ENCODE peak calls at places on chromosomes 6 and 20, in seven cellular contexts. Y, V, B, A, K, Q and E are unnamed samples.

GRCh38 chr20:35616465-35617396 is 1.1 kb downstream of the SPAG4 start:
- DNase-seq in Y (peak), V (peak), B (peak), A (peak), K (peak), Q (peak), E (peak)

GRCh38 chr6:112034236-112034990 is 19.5 kb upstream of the CCN6 start:
- DNase-seq in Y (no peak), V (no peak), B (no peak), A (no peak), K (no peak), Q (no peak), E (no peak)

GRCh38 chr6:41546866-41547798 is 951 bp downstream of the FOXP4 start:
- DNase-seq in Y (peak), V (no peak), B (peak), A (peak), K (peak), Q (peak), E (no peak)

GRCh38 chr6:165889636-165890403 is 226.8 kb upstream of the PDE10A start:
- DNase-seq in Y (peak), V (no peak), B (no peak), A (peak), K (no peak), Q (peak), E (no peak)

GRCh38 chr6:10429638-10430427 is 15.0 kb upstream of the TFAP2A start:
- DNase-seq in Y (peak), V (peak), B (no peak), A (peak), K (no peak), Q (peak), E (no peak)

GRCh38 chr6:111658445-111659154 is 52.9 kb upstream of the TRAF3IP2 start:
- DNase-seq in Y (no peak), V (no peak), B (no peak), A (peak), K (no peak), Q (no peak), E (peak)

GRCh38 chr6:117237561-117237960 is 27.8 kb upstream of the VGLL2 start:
- DNase-seq in Y (peak), V (no peak), B (no peak), A (no peak), K (no peak), Q (no peak), E (no peak)

GRCh38 chr20:63520594-63520938 is at the start of gene PPDPF:
- DNase-seq in Y (peak), V (no peak), B (peak), A (peak), K (peak), Q (no peak), E (no peak)

GRCh38 chr6:122154912-122155516 is 244.4 kb upstream of the HSF2 start:
- DNase-seq in Y (no peak), V (no peak), B (peak), A (peak), K (no peak), Q (peak), E (no peak)

GRCh38 chr6:128600397-128600951 is 80.1 kb upstream of the PTPRK start:
- DNase-seq in Y (peak), V (peak), B (no peak), A (peak), K (no peak), Q (peak), E (peak)

GRCh38 chr6:129016844-129017243 is 133.9 kb downstream of the LAMA2 start:
- DNase-seq in Y (no peak), V (no peak), B (no peak), A (no peak), K (no peak), Q (no peak), E (no peak)

GRCh38 chr6:21885532-21886089 is 292.1 kb downstream of the SOX4 start:
- DNase-seq in Y (peak), V (no peak), B (peak), A (peak), K (no peak), Q (no peak), E (peak)

GRCh38 chr6:151170622-151171246 is 69.0 kb upstream of the AKAP12 start:
- DNase-seq in Y (no peak), V (no peak), B (no peak), A (no peak), K (no peak), Q (no peak), E (no peak)

GRCh38 chr6:152356659-152357058 is 280.5 kb downstream of the SYNE1 start:
- DNase-seq in Y (peak), V (no peak), B (no peak), A (peak), K (no peak), Q (peak), E (no peak)

GRCh38 chr6:93417421-93417996 is 1.9 kb downstream of the EPHA7 start:
- DNase-seq in Y (peak), V (no peak), B (no peak), A (peak), K (peak), Q (no peak), E (no peak)

GRCh38 chr20:59039233-59039632 is 3.4 kb downstream of the PRELID3B start:
- DNase-seq in Y (no peak), V (no peak), B (no peak), A (peak), K (no peak), Q (no peak), E (no peak)

GRCh38 chr6:41156771-41157170 is 2.6 kb upstream of the TREML1 start:
- DNase-seq in Y (no peak), V (no peak), B (no peak), A (no peak), K (no peak), Q (no peak), E (no peak)

GRCh38 chr20:57500941-57501340 is 24.0 kb downstream of the CTCFL start:
- DNase-seq in Y (no peak), V (no peak), B (no peak), A (no peak), K (no peak), Q (no peak), E (no peak)

GRCh38 chr20:1062334-1063015 is 55.9 kb upstream of the PSMF1 start:
- DNase-seq in Y (no peak), V (no peak), B (no peak), A (no peak), K (peak), Q (peak), E (no peak)

GRCh38 chr20:46638367-46639274 is 12.6 kb downstream of the SLC13A3 start:
- DNase-seq in Y (no peak), V (no peak), B (no peak), A (no peak), K (no peak), Q (peak), E (no peak)

GRCh38 chr6:90502381-90502780 is 84.5 kb downstream of the MAP3K7 start:
- DNase-seq in Y (no peak), V (no peak), B (no peak), A (no peak), K (no peak), Q (no peak), E (no peak)

GRCh38 chr6:105014448-105014847 is 57.5 kb downstream of the LIN28B start:
- DNase-seq in Y (no peak), V (no peak), B (no peak), A (no peak), K (no peak), Q (peak), E (no peak)

GRCh38 chr20:1469925-1470571 is 3.4 kb upstream of the NSFL1C start:
- DNase-seq in Y (peak), V (peak), B (peak), A (peak), K (peak), Q (peak), E (peak)

DNA sequence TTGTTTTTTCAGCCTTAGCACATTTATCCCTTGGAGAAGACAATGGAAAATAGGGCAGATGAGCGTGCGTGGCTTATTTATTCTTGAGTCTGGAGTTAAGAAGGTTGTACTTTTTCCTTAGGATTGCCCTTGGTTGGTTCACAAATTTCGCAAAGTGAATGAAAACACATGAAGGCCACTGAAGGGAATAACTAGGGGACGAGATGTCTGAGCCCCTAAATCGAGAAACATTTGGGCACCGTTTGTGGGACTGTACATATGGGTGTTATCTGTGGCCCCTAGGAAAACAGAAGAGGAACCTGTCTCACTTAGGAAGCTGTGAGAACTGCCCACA is 19.4 kb upstream of the TRIM27 start:
- DNase-seq in Y (no peak), V (no peak), B (no peak), A (no peak), K (no peak), Q (no peak), E (no peak)
- H3K4me3 ChIP-seq in Y (peak), V (peak), B (peak), A (peak), K (no peak), Q (peak), E (peak)

DNA sequence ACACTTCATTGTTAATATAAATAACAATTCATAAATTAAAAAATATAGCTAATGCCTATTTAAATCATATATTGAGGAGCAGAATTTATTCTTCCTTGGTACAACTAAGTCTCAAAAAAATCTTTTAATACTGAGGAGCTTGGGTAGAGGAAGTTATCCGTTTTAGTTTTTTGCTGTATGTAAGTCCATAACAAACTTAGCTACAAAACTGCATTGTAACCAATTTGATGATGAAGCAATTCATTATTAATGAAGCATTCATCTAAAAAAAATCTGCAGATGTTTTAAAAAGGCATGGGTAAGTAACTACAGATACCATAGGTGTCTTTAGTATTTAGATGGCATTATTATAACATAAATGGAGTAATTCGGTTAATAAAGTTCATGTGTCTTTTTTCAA is 1.3 kb downstream of the KHDRBS2 start:
- DNase-seq in Y (no peak), V (no peak), B (no peak), A (no peak), K (no peak), Q (no peak), E (no peak)
- H3K4me3 ChIP-seq in Y (no peak), V (no peak), B (no peak), A (no peak), K (no peak), Q (peak), E (no peak)

GRCh38 chr6:108260126-108260808 is 573 bp downstream of the SNX3 start:
- DNase-seq in Y (peak), V (peak), B (peak), A (peak), K (peak), Q (peak), E (no peak)
- H3K4me3 ChIP-seq in Y (peak), V (peak), B (peak), A (peak), K (peak), Q (peak), E (peak)

DNA sequence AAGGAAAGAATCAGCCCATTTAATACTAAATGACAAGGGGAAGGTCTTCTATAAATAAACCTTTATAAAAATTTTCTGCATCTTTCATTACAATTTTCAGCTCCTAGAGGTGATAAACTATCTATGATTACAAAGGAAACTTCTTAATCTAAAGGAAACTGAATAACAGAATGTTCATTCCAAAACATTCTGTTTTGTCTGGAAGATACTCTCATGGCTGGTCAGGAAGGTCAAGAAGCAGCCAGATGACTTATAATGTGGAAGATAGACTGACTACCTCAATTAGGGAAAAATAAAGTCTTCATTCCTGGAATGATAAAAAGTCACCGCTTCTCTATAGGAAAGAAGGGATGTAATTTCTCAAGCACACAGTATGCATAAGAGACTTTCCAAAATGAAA is 131.3 kb downstream of the GMDS start:
- DNase-seq in Y (no peak), V (no peak), B (no peak), A (no peak), K (no peak), Q (no peak), E (no peak)
- H3K4me3 ChIP-seq in Y (no peak), V (no peak), B (no peak), A (no peak), K (no peak), Q (no peak), E (no peak)

DNA sequence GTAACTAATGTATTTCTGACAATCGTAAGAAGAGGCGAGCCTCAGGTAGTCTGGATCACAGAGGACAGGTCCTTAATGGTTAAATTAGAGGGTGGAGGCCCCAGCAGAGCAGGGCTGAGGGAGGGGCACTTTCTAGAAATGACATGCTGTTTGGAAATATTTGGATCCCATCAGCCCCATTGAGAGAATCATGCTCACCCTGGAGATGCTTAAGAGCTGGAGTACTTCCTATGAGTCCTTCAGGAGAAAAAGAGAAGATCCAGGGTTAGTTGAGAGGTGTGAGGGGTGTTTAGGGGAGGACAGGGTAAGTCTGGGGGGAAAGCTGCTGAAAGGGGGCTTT is 123.0 kb downstream of the TCP11 start:
- DNase-seq in Y (no peak), V (no peak), B (no peak), A (no peak), K (no peak), Q (no peak), E (no peak)
- H3K4me3 ChIP-seq in Y (no peak), V (no peak), B (peak), A (no peak), K (no peak), Q (no peak), E (no peak)

GRCh38 chr6:149049230-149049629 is 268.3 kb upstream of the TAB2 start:
- DNase-seq in Y (no peak), V (peak), B (no peak), A (peak), K (no peak), Q (no peak), E (no peak)

GRCh38 chr6:149046164-149046821 is 271.2 kb upstream of the TAB2 start:
- DNase-seq in Y (no peak), V (no peak), B (no peak), A (no peak), K (no peak), Q (no peak), E (no peak)

GRCh38 chr6:149045404-149045803 is 272.1 kb upstream of the TAB2 start:
- DNase-seq in Y (no peak), V (no peak), B (no peak), A (no peak), K (no peak), Q (peak), E (no peak)

GRCh38 chr6:149044394-149044965 is 273.0 kb upstream of the TAB2 start:
- DNase-seq in Y (no peak), V (no peak), B (no peak), A (no peak), K (no peak), Q (no peak), E (no peak)

GRCh38 chr6:149046822-149047246 is 270.7 kb upstream of the TAB2 start:
- DNase-seq in Y (no peak), V (no peak), B (no peak), A (no peak), K (no peak), Q (no peak), E (no peak)
- H3K4me3 ChIP-seq in Y (no peak), V (no peak), B (no peak), A (no peak), K (no peak), Q (peak), E (no peak)

DNA sequence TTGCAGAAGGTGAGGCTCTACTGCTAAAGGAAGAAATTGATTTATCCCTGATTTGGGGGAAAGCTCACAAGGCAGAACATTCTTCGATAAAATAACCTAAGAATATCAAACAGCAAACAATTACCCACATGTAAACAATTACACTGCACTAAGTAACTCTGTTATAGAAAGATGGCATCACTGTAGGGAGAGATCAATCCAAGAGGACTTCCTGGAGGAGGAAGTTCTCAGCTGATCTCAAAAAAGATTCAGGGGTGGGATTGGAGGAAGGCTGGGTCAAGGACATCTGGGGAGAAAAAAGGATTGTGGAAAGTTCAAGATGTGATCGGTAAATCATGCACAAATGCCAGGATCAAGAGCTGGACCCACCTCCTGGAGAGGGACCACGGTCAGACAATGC is 361.0 kb upstream of the SULF2 start:
- DNase-seq in Y (no peak), V (no peak), B (no peak), A (no peak), K (no peak), Q (no peak), E (no peak)
- H3K4me3 ChIP-seq in Y (no peak), V (no peak), B (no peak), A (no peak), K (no peak), Q (no peak), E (no peak)

GRCh38 chr6:35026434-35027222 is 114.5 kb downstream of the TCP11 start:
- DNase-seq in Y (no peak), V (peak), B (no peak), A (peak), K (no peak), Q (no peak), E (peak)

GRCh38 chr6:35025241-35026188 is 115.6 kb downstream of the TCP11 start:
- DNase-seq in Y (no peak), V (peak), B (no peak), A (no peak), K (no peak), Q (peak), E (no peak)

GRCh38 chr6:35023601-35024000 is 117.5 kb downstream of the TCP11 start:
- DNase-seq in Y (no peak), V (no peak), B (no peak), A (no peak), K (no peak), Q (no peak), E (no peak)

GRCh38 chr6:35023091-35023490 is 118.0 kb downstream of the TCP11 start:
- DNase-seq in Y (no peak), V (no peak), B (no peak), A (no peak), K (no peak), Q (no peak), E (no peak)

GRCh38 chr6:35024601-35025054 is 116.5 kb downstream of the TCP11 start:
- DNase-seq in Y (peak), V (peak), B (peak), A (peak), K (peak), Q (peak), E (peak)
- H3K4me3 ChIP-seq in Y (no peak), V (no peak), B (peak), A (no peak), K (no peak), Q (no peak), E (no peak)

GRCh38 chr6:34642427-34642826 is 54.1 kb downstream of the ILRUN start:
- DNase-seq in Y (no peak), V (no peak), B (no peak), A (no peak), K (no peak), Q (no peak), E (no peak)

GRCh38 chr6:34633256-34633655 is 63.3 kb downstream of the ILRUN start:
- DNase-seq in Y (no peak), V (no peak), B (no peak), A (no peak), K (no peak), Q (no peak), E (no peak)

GRCh38 chr6:34644716-34645115 is 51.9 kb downstream of the ILRUN start:
- DNase-seq in Y (no peak), V (no peak), B (no peak), A (peak), K (no peak), Q (no peak), E (no peak)

GRCh38 chr6:34633785-34634184 is 62.8 kb downstream of the ILRUN start:
- DNase-seq in Y (no peak), V (no peak), B (no peak), A (no peak), K (no peak), Q (no peak), E (no peak)

DNA sequence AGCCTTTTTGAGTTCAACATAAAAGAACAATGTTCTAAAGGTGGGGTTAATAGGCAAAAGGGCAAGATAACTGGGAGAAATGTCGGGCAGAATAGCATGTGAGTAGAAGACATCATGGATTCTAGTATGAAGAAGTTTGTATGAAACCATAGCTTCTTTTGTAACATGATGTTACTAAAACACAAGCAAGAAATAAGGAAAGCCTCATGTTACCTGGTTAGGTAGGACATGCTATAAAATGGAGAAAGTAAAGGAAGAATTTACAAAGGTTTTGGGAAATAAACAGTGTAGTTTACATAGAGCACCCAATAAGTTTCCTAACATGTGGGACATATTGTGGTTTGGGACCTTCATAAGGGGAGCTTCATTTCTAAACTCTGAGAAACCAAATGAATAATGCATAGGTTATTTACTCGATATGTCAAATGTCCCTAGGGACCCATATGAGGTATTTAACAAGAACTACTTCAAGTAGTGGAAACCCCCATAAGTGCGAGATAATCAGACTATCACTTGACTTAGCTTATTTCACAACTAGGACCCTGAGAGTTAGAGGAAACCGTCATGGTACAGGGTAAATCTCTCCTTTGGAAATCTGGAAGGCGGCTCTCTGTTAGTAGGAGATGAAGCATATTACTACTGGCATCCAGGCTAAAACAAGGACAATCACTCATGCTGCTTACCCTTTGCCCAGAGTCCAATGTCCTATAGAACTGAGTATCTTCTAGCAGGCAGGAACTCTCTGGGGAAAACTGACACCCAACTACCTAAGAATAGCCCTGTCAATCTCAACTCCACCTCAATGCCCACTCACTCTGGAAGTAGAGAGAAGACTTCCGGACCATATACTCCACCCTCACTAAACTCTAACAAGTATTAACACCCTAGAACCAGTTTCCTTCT is 57.5 kb downstream of the ILRUN start:
- DNase-seq in Y (no peak), V (no peak), B (no peak), A (no peak), K (no peak), Q (no peak), E (no peak)
- H3K4me3 ChIP-seq in Y (no peak), V (no peak), B (no peak), A (no peak), K (no peak), Q (no peak), E (no peak)